ENCODE peak calls at places on chromosomes 3 and 15, in six cellular contexts. M is breast epithelium, F is A549, A is PC-9, B is tibial artery, X is cardiac muscle cell. S is an unnamed sample.
A peak's percentile ranks its signal among the peaks of the same experiment; 100 is the strongest.

GRCh38 chr3:149382091-149382467 is 4.6 kb upstream of the TM4SF1 start:
- DNase-seq in A (no peak), M (no peak), X (no peak), B (no peak), F (peak; percentile 59), S (no peak)

GRCh38 chr15:91632176-91632575 is 221.3 kb upstream of the SLCO3A1 start:
- DNase-seq in A (no peak), F (no peak), X (no peak), B (no peak), M (no peak), S (no peak)

GRCh38 chr3:16741103-16741758 is 136.0 kb upstream of the DAZL start:
- DNase-seq in X (no peak), M (no peak), F (no peak), A (no peak), B (peak; percentile 26), S (peak; percentile 69)

GRCh38 chr3:140857993-140858392 is 83.6 kb upstream of the SLC25A36 start:
- DNase-seq in X (no peak), A (no peak), B (no peak), F (no peak), M (no peak), S (no peak)

GRCh38 chr15:29066310-29066709 is 180.5 kb downstream of the APBA2 start:
- DNase-seq in A (no peak), B (no peak), X (no peak), F (no peak), M (no peak), S (no peak)

GRCh38 chr15:83248151-83248851 is 36.2 kb downstream of the BNC1 start:
- DNase-seq in F (peak; percentile 18), A (peak; percentile 34), B (no peak), M (no peak), X (peak; percentile 72), S (no peak)

GRCh38 chr15:22927761-22928160 is 52.4 kb downstream of the CYFIP1 start:
- DNase-seq in X (no peak), A (no peak), F (no peak), M (no peak), B (no peak), S (no peak)

GRCh38 chr3:4078903-4079302 is 224.3 kb upstream of the SETMAR start:
- DNase-seq in B (no peak), X (no peak), M (no peak), F (no peak), A (no peak), S (no peak)

GRCh38 chr15:35455201-35455600 is 90.8 kb downstream of the DPH6 start:
- DNase-seq in F (no peak), A (no peak), B (no peak), X (no peak), M (no peak), S (no peak)

GRCh38 chr3:110886514-110886913 is 185.1 kb upstream of the NECTIN3 start:
- DNase-seq in A (no peak), M (no peak), X (peak; percentile 3), B (no peak), F (no peak), S (no peak)

GRCh38 chr3:4409415-4409814 is 57.7 kb downstream of the SUMF1 start:
- DNase-seq in F (no peak), X (no peak), M (no peak), A (no peak), B (no peak), S (no peak)

GRCh38 chr3:189903562-189904250 is 217.0 kb downstream of the P3H2 start:
- DNase-seq in B (no peak), A (no peak), X (no peak), F (no peak), M (no peak), S (no peak)

GRCh38 chr3:16148783-16149182 is 25.7 kb upstream of the GALNT15 start:
- DNase-seq in B (peak; percentile 96), F (no peak), X (no peak), A (no peak), M (peak; percentile 73), S (peak; percentile 96)

GRCh38 chr3:46998121-46998851 is 18.8 kb downstream of the NBEAL2 start:
- DNase-seq in M (no peak), B (peak; percentile 53), F (peak; percentile 64), X (peak; percentile 81), A (peak; percentile 75), S (no peak)

GRCh38 chr3:32469151-32469874 is 33.3 kb downstream of the CMTM6 start:
- DNase-seq in M (no peak), A (no peak), F (no peak), X (no peak), B (no peak), S (no peak)

GRCh38 chr3:19931767-19932188 is 2.2 kb downstream of the EFHB start:
- DNase-seq in F (no peak), X (no peak), B (no peak), M (no peak), A (no peak), S (no peak)

GRCh38 chr3:140391041-140391440 is 286.8 kb upstream of the TRIM42 start:
- DNase-seq in B (no peak), M (no peak), F (peak; percentile 2), A (no peak), X (no peak), S (no peak)

GRCh38 chr15:70026991-70027390 is 70.7 kb downstream of the TLE3 start:
- DNase-seq in X (no peak), A (no peak), M (no peak), F (no peak), B (no peak), S (no peak)

GRCh38 chr3:171962137-171962720 is 77.1 kb upstream of the FNDC3B start:
- DNase-seq in B (no peak), M (no peak), A (no peak), X (no peak), F (no peak), S (no peak)

GRCh38 chr3:64871237-64871636 is 183.4 kb upstream of the ADAMTS9 start:
- DNase-seq in M (no peak), F (no peak), A (no peak), X (no peak), B (no peak), S (no peak)

GRCh38 chr3:100080573-100080972 is 33.7 kb downstream of the FILIP1L start:
- DNase-seq in X (no peak), M (no peak), B (no peak), F (no peak), A (no peak), S (no peak)

DNA sequence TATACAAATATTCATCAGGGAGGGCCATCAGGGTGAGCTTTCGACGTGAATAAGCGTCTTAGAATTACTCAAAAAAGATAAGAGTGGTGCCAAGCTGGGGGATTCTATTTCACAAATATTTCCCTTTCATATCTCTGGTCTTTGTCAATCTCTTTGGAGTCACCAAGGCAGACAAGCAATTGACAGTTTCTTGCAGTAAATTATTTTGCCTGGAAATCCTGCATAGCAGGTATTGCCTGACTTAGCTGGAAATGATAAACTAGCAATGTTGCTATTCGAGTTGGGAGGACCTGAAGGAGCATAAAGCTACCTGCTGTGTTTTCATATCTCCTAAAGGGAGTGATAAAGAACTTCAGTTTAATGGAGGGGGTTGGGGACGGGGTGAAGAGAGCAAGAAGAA is 60.4 kb upstream of the PPARG start:
- DNase-seq in F (no peak), B (no peak), A (no peak), M (no peak), X (no peak), S (no peak)
- H3K4me3 ChIP-seq in F (no peak overlapping the region), B (no peak overlapping the region), A (no peak overlapping the region), M (no peak overlapping the region), X (no peak overlapping the region), S (no peak overlapping the region)

GRCh38 chr3:114451051-114451451 is 157.2 kb downstream of the TIGIT start:
- DNase-seq in X (no peak), B (no peak), M (no peak), A (no peak), F (no peak), S (no peak)
- H3K4me3 ChIP-seq in X (no peak overlapping the region), B (peak overlapping the region; percentile 11), M (peak overlapping the region; percentile 57), A (no peak overlapping the region), F (no peak overlapping the region), S (no peak overlapping the region)

GRCh38 chr15:92869977-92870644 is 30.0 kb upstream of the CHD2 start:
- DNase-seq in F (no peak), M (no peak), B (no peak), X (no peak), A (no peak), S (peak; percentile 71)
- H3K4me3 ChIP-seq in F (peak overlapping the region; percentile 13), M (no peak overlapping the region), B (no peak overlapping the region), X (no peak overlapping the region), A (no peak overlapping the region), S (no peak overlapping the region)

DNA sequence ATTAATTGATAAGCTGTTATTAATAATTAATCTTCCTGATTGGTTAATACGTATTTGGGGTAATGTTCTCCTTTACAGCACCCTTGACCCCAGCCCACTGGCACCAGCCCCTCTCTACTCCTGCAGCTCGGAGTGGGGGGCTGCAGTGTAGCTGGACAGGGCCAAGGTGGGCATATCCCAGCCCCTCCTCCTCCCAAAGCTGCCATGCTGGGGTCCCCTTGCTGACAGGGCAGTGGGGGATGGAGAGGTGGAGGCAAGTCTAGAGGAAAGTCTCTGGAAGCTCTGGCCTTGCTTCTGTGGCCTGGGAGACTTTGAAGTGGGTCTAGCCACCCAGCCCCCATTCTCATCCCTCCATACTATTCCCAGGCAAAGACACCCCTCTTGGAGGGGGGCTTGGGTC is 35.8 kb downstream of the HCN4 start:
- DNase-seq in M (no peak), F (no peak), A (no peak), B (no peak), X (no peak), S (peak; percentile 27)
- H3K4me3 ChIP-seq in M (no peak overlapping the region), F (no peak overlapping the region), A (no peak overlapping the region), B (no peak overlapping the region), X (no peak overlapping the region), S (no peak overlapping the region)

DNA sequence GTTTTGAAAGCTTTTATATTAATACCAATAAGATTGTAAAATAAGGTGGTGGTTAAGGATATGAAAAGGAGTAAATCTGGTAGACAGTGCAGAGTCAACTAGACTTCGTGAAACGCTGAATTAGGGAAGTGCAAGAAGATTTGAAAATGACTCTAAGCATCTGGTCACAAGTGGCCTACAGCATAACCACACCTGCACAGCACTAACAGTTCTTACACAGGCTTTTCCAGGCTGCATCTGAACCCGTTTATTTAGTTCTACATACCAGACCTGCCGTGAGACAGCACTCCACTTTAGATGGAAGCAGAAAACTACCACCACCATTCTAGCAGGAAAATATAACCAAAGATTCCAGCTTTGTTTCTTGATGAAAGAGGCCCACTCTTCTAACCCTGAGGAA is 1.9 kb downstream of the DMXL2 start:
- DNase-seq in A (no peak), F (no peak), M (no peak), X (no peak), B (no peak), S (no peak)
- H3K4me3 ChIP-seq in A (peak overlapping the region; percentile 72), F (peak overlapping the region; percentile 91), M (no peak overlapping the region), X (peak overlapping the region; percentile 66), B (no peak overlapping the region), S (peak overlapping the region; percentile 79)

DNA sequence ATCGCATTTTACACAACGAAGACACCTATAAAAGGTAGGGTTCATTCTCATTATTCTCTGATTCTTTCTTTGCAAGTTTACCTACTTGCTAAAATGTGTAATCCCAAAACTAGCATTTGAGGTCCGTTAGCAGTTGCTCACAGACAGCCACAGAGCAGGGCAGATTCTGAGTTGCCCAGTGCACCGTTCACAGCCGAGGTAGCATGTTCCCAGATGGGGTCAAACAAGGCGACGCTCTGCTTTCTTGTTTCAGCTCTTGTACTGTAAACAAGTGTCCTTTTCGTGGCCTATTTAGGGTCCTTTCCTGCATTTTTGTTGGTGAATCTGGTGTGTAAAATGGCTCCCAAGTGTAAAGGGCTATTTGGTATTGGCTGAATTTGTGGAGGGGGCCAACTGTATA is 3.1 kb downstream of the PPP1R2 start:
- DNase-seq in B (no peak), A (no peak), X (no peak), M (no peak), F (no peak), S (no peak)
- H3K4me3 ChIP-seq in B (no peak overlapping the region), A (no peak overlapping the region), X (no peak overlapping the region), M (peak overlapping the region; percentile 90), F (no peak overlapping the region), S (no peak overlapping the region)

S was measured in sigmoid colon.